ENCODE peak calls at places on chromosome 21, in ten cellular contexts. H is PC-3; K is CD8-positive, alpha-beta memory T cell; R is cardiac muscle cell; J is colonic mucosa; C is DND-41; M is adrenal gland; A is gastrocnemius medialis; I is thyroid gland; U is heart left ventricle. Q is an unnamed sample. For H3K36me3 and H3K4me1, the result is how much of the 10 kb centered on the place peaks cover.

GRCh38 chr21:36835383-36835795 is 131.1 kb downstream of the HLCS start:
- DNase-seq in H (peak), I (no peak), J (peak), C (no peak), A (peak), M (peak), K (no peak), R (peak), U (no peak), Q (no peak)

GRCh38 chr21:33261635-33262034 is 4.5 kb upstream of the IL10RB start:
- DNase-seq in K (no peak), H (no peak), R (no peak), C (peak), A (no peak), I (no peak), M (peak), J (no peak), U (no peak), Q (no peak)

GRCh38 chr21:25887646-25888321 is 153.0 kb downstream of the GABPA start:
- DNase-seq in M (no peak), I (no peak), J (peak), K (no peak), U (no peak), H (no peak), C (no peak), A (no peak), R (no peak), Q (no peak)

GRCh38 chr21:27519357-27519756 is 552.5 kb upstream of the ADAMTS5 start:
- DNase-seq in H (peak), M (no peak), R (no peak), K (no peak), J (no peak), A (no peak), U (no peak), C (no peak), I (no peak), Q (no peak)

GRCh38 chr21:15293251-15293650 is 228.5 kb upstream of the NRIP1 start:
- DNase-seq in I (no peak), H (peak), U (no peak), K (no peak), A (no peak), R (peak), J (no peak), M (peak), C (no peak), Q (no peak)

GRCh38 chr21:31262728-31263127 is 81.3 kb downstream of the TIAM1 start:
- DNase-seq in C (no peak), J (no peak), H (no peak), I (no peak), A (no peak), M (no peak), R (no peak), U (no peak), K (no peak), Q (no peak)

GRCh38 chr21:27570306-27570868 is 603.5 kb upstream of the ADAMTS5 start:
- DNase-seq in I (peak), A (peak), C (no peak), H (peak), U (peak), J (no peak), R (no peak), K (no peak), M (peak), Q (no peak)

GRCh38 chr21:27067226-27067625 is 100.3 kb upstream of the ADAMTS5 start:
- DNase-seq in U (no peak), A (no peak), K (no peak), H (no peak), I (no peak), M (no peak), J (no peak), C (no peak), R (no peak), Q (no peak)

GRCh38 chr21:18164483-18164882 is 80.2 kb upstream of the CHODL start:
- DNase-seq in K (no peak), M (no peak), I (no peak), J (no peak), R (no peak), C (no peak), U (no peak), H (no peak), A (no peak), Q (no peak)

GRCh38 chr21:17044696-17045095 is 468.1 kb upstream of the CXADR start:
- DNase-seq in R (no peak), M (no peak), K (no peak), A (no peak), I (no peak), U (no peak), C (no peak), J (no peak), H (no peak), Q (no peak)

GRCh38 chr21:46399686-46400085 is 59.0 kb upstream of the DIP2A start:
- DNase-seq in K (no peak), H (no peak), I (no peak), C (no peak), J (no peak), A (peak), R (no peak), M (no peak), U (peak), Q (no peak)

GRCh38 chr21:33608559-33608958 is 20.1 kb upstream of the DONSON start:
- DNase-seq in A (no peak), C (no peak), R (no peak), K (no peak), J (no peak), M (no peak), U (no peak), H (no peak), I (no peak), Q (no peak)

GRCh38 chr21:36785615-36786014 is 86.7 kb downstream of the SIM2 start:
- DNase-seq in H (no peak), R (no peak), K (no peak), U (no peak), A (no peak), M (no peak), J (no peak), I (no peak), C (no peak), Q (no peak)

GRCh38 chr21:31180256-31181088 is 142.2 kb upstream of the KRTAP19-8 start:
- DNase-seq in M (no peak), I (no peak), J (no peak), H (peak), A (no peak), R (peak), U (no peak), K (peak), C (peak), Q (peak)

GRCh38 chr21:26177741-26178452 is 7.3 kb upstream of the APP start:
- DNase-seq in J (no peak), U (no peak), K (no peak), H (no peak), R (no peak), C (no peak), A (no peak), I (no peak), M (no peak), Q (no peak)

GRCh38 chr21:25118648-25119047 is 488.6 kb downstream of the MRPL39 start:
- DNase-seq in C (no peak), M (no peak), R (no peak), K (no peak), J (no peak), I (no peak), H (no peak), A (no peak), U (peak), Q (no peak)

GRCh38 chr21:39016740-39017315 is 166.4 kb downstream of the PSMG1 start:
- DNase-seq in A (no peak), M (no peak), I (no peak), H (no peak), U (no peak), K (no peak), R (no peak), C (peak), J (no peak), Q (no peak)
- H3K27ac ChIP-seq in A (no peak), M (no peak), I (no peak), H (no peak), U (no peak), K (no peak), R (no peak), C (peak), J (no peak), Q (no peak)

GRCh38 chr21:42868196-42868595 is 11.1 kb downstream of the WDR4 start:
- DNase-seq in H (no peak), J (no peak), C (no peak), A (no peak), M (no peak), U (no peak), I (no peak), K (no peak), R (no peak), Q (no peak)
- H3K36me3 ChIP-seq in H (half or more), J (under half), C (half or more), A (under half), M (under half), U (half or more), I (under half), K (under half), R (under half), Q (half or more)

DNA sequence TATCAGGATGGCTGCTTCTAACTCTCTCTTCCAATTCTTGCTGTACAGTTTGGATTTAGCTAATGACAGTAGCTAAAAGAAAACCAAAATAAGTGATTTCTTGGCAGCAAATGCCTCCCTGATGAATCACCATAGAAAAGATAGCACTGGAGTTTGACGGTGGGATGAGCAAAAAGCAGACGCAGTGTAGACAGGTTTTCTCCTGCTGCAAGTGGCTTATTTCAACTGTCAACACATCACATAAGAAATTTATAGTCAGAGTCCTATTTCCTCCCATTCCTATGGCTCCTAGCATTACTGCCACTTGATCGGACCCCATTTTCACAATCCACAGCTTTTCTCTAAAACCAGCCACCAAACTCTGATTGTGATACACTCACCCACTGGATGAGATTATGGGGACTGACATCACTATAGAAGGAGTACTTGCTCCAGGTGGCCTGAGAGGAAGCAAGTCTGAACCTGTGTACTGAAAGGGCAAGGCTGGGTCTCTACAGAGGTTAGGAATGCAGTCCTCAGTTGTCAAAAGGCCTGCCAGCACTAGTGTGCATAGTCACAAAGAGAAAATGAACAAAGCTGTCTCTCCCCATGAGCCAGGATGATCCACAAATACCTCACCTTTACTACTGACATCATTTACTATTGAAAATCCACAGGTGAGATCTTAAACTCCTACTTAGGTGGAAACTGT is 359.8 kb downstream of the LTN1 start:
- DNase-seq in U (no peak), C (no peak), R (peak), I (no peak), H (peak), M (no peak), J (no peak), A (no peak), K (no peak), Q (no peak)
- H3K4me1 ChIP-seq in U (under half), C (under half), R (under half), I (under half), H (half or more), M (under half), J (under half), A (under half), K (under half), Q (under half)

DNA sequence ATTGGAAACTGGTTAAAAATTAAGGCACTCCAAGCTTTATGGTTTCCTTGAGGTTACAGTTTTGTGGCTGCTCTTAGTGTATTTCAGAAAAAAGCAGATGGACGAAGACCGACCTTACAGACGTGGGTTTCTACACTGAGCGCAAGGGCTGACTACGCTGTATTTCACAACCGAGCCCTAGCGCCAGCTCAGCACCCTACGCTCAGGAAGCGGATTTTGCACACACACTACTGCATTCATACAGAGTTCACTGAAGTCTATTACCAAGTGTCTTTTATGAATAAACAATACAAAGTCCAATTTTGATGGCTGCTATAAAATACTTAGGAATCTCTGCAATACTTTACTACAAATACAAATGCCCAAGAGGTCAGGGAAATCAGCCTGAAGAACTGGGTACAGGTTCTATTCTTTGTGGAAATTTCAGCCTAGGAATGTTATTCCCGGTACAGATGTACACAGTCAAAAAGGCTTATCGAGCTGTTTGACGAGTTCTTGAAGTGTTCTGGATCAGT is 23.8 kb downstream of the PTTG1IP start:
- DNase-seq in J (peak), M (no peak), U (no peak), I (no peak), C (no peak), H (no peak), K (no peak), R (no peak), A (no peak), Q (no peak)
- H3K27ac ChIP-seq in J (peak), M (no peak), U (no peak), I (no peak), C (no peak), H (no peak), K (no peak), R (no peak), A (peak), Q (no peak)

GRCh38 chr21:35779690-35780570 is 280.4 kb downstream of the SETD4 start:
- DNase-seq in J (no peak), R (no peak), A (no peak), K (no peak), M (no peak), I (peak), U (no peak), C (no peak), H (peak), Q (no peak)

GRCh38 chr21:35783686-35784085 is 276.6 kb downstream of the SETD4 start:
- DNase-seq in U (no peak), M (no peak), K (no peak), C (no peak), J (no peak), I (no peak), R (no peak), A (no peak), H (no peak), Q (no peak)

GRCh38 chr21:35782667-35783066 is 277.7 kb downstream of the SETD4 start:
- DNase-seq in C (no peak), J (no peak), A (no peak), R (no peak), M (no peak), K (no peak), H (no peak), U (no peak), I (no peak), Q (no peak)

GRCh38 chr21:35779167-35779566 is 281.2 kb downstream of the SETD4 start:
- DNase-seq in U (no peak), K (no peak), C (no peak), H (no peak), J (no peak), A (no peak), R (no peak), M (no peak), I (no peak), Q (no peak)

DNA sequence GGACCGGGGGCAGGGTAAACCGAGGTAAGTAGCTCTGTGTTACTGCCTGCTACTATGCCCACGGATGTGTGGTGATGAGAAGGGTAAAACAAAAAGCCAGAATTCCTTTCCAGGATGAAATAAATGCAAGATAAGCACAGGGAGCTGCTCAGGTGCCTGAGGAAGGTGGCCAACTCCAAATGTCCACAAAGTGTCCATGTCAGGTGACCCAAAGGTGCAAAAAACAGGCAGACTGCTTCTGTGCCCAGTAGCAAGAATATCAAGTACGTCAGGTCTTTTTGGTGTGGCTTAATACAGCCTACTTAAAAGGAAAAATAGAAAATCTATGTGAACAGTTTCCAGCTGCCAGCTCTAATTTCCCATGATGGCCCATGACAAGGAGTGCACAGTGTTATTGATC is 279.3 kb downstream of the SETD4 start:
- DNase-seq in C (no peak), I (no peak), R (no peak), M (no peak), H (no peak), J (no peak), A (no peak), K (no peak), U (no peak), Q (no peak)
- H3K36me3 ChIP-seq in C (under half), I (under half), R (under half), M (under half), H (under half), J (under half), A (under half), K (under half), U (under half), Q (under half)

DNA sequence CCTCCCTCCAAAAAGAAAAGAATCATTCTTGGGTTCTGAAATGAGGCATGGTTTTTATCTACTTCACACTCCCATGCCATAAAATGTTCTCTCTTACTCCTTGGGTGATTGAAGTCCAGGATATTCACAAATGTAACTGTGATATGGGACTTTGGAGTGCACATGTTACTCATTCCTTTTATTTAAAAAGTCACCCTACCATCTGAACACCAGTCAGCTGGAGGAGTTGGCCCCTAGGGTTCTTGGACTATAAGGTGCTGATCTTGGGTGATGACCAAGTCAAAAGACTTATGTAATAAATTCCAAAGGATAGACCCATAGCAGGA is 128.4 kb downstream of the CLIC6 start:
- DNase-seq in U (no peak), H (no peak), C (no peak), K (no peak), R (no peak), A (no peak), I (no peak), J (no peak), M (no peak), Q (no peak)
- H3K4me1 ChIP-seq in U (under half), H (under half), C (under half), K (under half), R (under half), A (half or more), I (under half), J (under half), M (under half), Q (under half)

GRCh38 chr21:38489729-38490128 is 8.5 kb downstream of the ERG start:
- DNase-seq in R (no peak), M (no peak), U (no peak), K (no peak), C (no peak), H (no peak), I (no peak), A (no peak), J (no peak), Q (no peak)
- H3K27ac ChIP-seq in R (no peak), M (no peak), U (no peak), K (no peak), C (no peak), H (peak), I (no peak), A (peak), J (peak), Q (no peak)